ENCODE peak calls at places on chromosome 10, in ten cellular contexts. P, R, O, T, D, W, B, L, K and C are unnamed samples.

GRCh38 chr10:35696392-35696791 is 54.3 kb upstream of the FZD8 start:
- DNase-seq in O (no peak), L (no peak), R (no peak), D (no peak), B (no peak), T (no peak), P (no peak), W (no peak), K (no peak), C (no peak)

GRCh38 chr10:49350856-49351532 is 44.9 kb downstream of the DRGX start:
- DNase-seq in W (no peak), L (no peak), T (no peak), P (no peak), O (peak; percentile 77), K (no peak), R (no peak), B (no peak), D (no peak), C (no peak)

GRCh38 chr10:129960493-129961273 is 3.4 kb downstream of the EBF3 start:
- DNase-seq in O (no peak), R (no peak), L (no peak), D (no peak), P (no peak), W (no peak), B (no peak), T (no peak), K (no peak), C (no peak)

GRCh38 chr10:124001391-124002260 is 91.8 kb downstream of the CHST15 start:
- DNase-seq in K (no peak), B (no peak), O (peak; percentile 91), W (no peak), R (peak; percentile 55), T (no peak), P (peak; percentile 2), D (no peak), L (no peak), C (no peak)

GRCh38 chr10:43708256-43708655 is 59.6 kb upstream of the ZNF32 start:
- DNase-seq in P (no peak), O (peak; percentile 45), R (no peak), L (no peak), D (no peak), T (no peak), W (no peak), K (no peak), B (no peak), C (no peak)

GRCh38 chr10:10658157-10658556 is 359.5 kb upstream of the CELF2 start:
- DNase-seq in P (no peak), O (no peak), K (no peak), R (no peak), D (no peak), W (peak; percentile 43), L (no peak), B (no peak), T (no peak), C (no peak)

GRCh38 chr10:108454224-108454623 is 1289.7 kb upstream of the SORCS1 start:
- DNase-seq in D (no peak), W (no peak), P (no peak), R (no peak), K (no peak), B (no peak), T (no peak), L (no peak), O (no peak), C (no peak)

GRCh38 chr10:43390791-43391190 is 18.2 kb downstream of the HNRNPF start:
- DNase-seq in T (no peak), P (no peak), D (no peak), W (peak; percentile 49), O (no peak), R (no peak), K (no peak), L (peak; percentile 73), B (no peak), C (no peak)

GRCh38 chr10:21803374-21803773 is 200.2 kb downstream of the DNAJC1 start:
- DNase-seq in B (no peak), L (no peak), K (no peak), P (no peak), D (no peak), W (no peak), O (no peak), R (no peak), T (no peak), C (no peak)

GRCh38 chr10:72692897-72693598 is 1.1 kb downstream of the MCU start:
- DNase-seq in T (no peak), O (peak; percentile 87), L (no peak), D (no peak), W (peak; percentile 18), P (no peak), R (no peak), B (peak; percentile 34), K (no peak), C (no peak)

GRCh38 chr10:115956225-115957009 is 316.6 kb downstream of the GFRA1 start:
- DNase-seq in T (no peak), B (no peak), K (no peak), W (peak; percentile 50), P (no peak), L (no peak), R (no peak), O (no peak), D (no peak), C (no peak)

GRCh38 chr10:132306951-132307751 is 599 bp downstream of the STK32C start:
- DNase-seq in P (no peak), W (no peak), L (peak; percentile 79), O (no peak), D (no peak), K (peak; percentile 62), B (peak; percentile 43), T (no peak), R (peak; percentile 84), C (no peak)

GRCh38 chr10:52099026-52099600 is 215.0 kb upstream of the DKK1 start:
- DNase-seq in O (no peak), R (no peak), P (no peak), T (no peak), W (no peak), D (no peak), L (no peak), B (no peak), K (no peak), C (no peak)
- TF ChIP-seq POLR2A in O (no peak), R (no peak), P (no peak), T (no peak), W (no peak), D (no peak), L (no peak), B (no peak), K (no peak), C (no peak)

DNA sequence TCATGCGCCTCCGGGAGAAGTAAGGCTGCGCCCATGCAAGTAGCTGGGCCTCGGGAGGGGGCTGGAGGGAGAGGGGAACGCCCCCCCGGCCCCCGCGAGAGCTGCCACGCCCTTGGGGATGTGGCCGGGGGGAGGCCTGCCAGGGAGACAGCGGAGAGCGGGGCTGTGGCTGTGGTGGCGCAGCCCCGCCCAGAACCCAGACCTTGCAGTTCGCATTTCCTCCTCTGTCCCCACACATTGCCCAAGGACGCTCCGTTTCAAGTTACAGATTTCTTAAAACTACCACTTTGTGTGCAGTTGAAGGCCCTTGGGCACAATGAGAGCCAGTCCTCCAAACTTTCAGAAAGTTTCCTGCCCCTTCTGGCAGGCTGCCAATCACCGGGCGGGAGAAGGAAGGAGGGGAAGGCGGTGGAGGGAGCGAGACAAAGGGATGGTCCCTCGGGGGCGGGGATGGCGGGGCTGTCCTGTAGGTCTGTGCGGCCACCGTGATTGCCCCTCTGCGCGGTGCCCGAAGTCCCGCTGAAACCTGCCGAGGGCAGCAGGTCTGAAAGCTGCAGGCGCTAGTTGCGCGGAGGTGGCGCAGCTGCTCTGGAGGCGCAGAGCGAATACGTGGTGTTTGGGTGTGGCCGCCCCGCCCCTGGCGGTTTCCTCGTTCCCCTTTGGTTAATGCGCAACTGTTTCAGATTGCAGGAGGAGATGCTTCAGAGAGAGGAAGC is 2.1 kb downstream of the VIM start:
- DNase-seq in W (peak; percentile 55), D (peak; percentile 86), K (peak; percentile 88), P (no peak), L (peak; percentile 91), B (peak; percentile 93), T (peak; percentile 46), O (peak; percentile 95), R (peak; percentile 92), C (no peak)
- TF ChIP-seq POLR2A in W (peak; percentile 43), D (peak; percentile 84), K (peak; percentile 9), P (peak; percentile 32), L (peak; percentile 18), B (peak; percentile 75), T (peak; percentile 63), O (peak; percentile 53), R (no peak), C (peak; percentile 37)

GRCh38 chr10:110208614-110209398 is 1.4 kb downstream of the MXI1 start:
- DNase-seq in R (no peak), P (peak; percentile 34), T (peak; percentile 34), B (peak; percentile 49), D (peak; percentile 40), L (peak; percentile 52), K (peak; percentile 61), W (peak; percentile 46), O (peak; percentile 92), C (no peak)

GRCh38 chr10:110210663-110211454 is 3.5 kb downstream of the MXI1 start:
- DNase-seq in W (peak; percentile 98), R (peak; percentile 98), P (peak; percentile 77), L (peak; percentile 98), T (peak; percentile 87), B (peak; percentile 98), D (peak; percentile 93), O (peak; percentile 99), K (peak; percentile 99), C (peak; percentile 97)

GRCh38 chr10:110207805-110208613 is 604 bp downstream of the MXI1 start:
- DNase-seq in B (peak; percentile 53), T (no peak), W (peak; percentile 17), K (peak; percentile 69), O (peak; percentile 91), R (no peak), D (peak; percentile 38), L (peak; percentile 53), P (peak; percentile 29), C (peak; percentile 29)

GRCh38 chr10:110209926-110210662 is 2.7 kb downstream of the MXI1 start:
- DNase-seq in K (peak; percentile 76), W (peak; percentile 29), B (peak; percentile 64), T (no peak), L (peak; percentile 26), R (peak; percentile 82), D (peak; percentile 45), P (no peak), O (peak; percentile 92), C (no peak)

GRCh38 chr10:110209399-110209925 is 2.1 kb downstream of the MXI1 start:
- DNase-seq in T (no peak), R (peak; percentile 84), P (no peak), K (peak; percentile 83), D (no peak), L (peak; percentile 68), W (peak; percentile 65), B (peak; percentile 71), O (peak; percentile 93), C (peak; percentile 50)
- TF ChIP-seq POLR2A in T (no peak), R (no peak), P (no peak), K (peak; percentile 28), D (no peak), L (no peak), W (no peak), B (peak; percentile 42), O (no peak), C (no peak)

DNA sequence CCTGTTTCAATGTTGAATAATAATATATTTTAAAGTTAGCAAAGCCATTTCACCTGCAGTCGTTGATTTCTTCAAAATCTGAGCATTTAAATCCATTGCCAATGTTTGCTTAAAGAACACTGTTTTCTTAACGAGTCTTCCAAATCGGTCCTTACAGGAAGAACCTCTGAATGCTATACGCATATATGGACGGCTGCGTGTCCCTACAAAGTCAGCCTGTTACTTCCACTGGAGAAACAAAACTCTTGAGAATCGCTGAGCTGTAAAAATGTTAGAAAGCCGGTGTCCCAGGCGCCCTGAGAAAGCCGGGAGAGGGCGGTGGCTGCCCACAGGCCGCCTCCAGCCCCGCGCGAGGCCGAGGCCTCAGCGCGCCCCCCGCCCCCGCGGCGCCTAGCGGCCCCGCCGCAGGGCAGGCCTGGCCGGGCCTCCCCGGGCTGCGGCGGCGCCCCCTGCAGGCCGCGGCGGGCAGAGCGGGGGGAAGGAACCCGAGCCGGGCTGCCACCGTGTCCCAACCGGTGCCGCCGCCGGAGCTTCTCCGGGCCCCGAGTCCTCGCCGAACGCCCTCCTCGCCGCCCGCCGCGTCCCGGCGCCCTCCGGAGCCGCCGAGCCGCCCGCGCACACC is at the start of gene FHIP2A:
- DNase-seq in W (peak; percentile 66), P (peak; percentile 76), K (peak; percentile 79), T (peak; percentile 79), L (peak; percentile 75), B (peak; percentile 86), R (peak; percentile 71), O (no peak), D (peak; percentile 81), C (peak; percentile 71)
- TF ChIP-seq POLR2A in W (peak; percentile 27), P (no peak), K (peak; percentile 66), T (peak; percentile 59), L (peak; percentile 19), B (no peak), R (no peak), O (no peak), D (no peak), C (peak; percentile 62)